ENCODE peak calls at places on chromosomes 4 and X, in five cellular contexts. Q is GM23338, P is neural progenitor cell, T is OCI-LY7, M is PC-3. R is an unnamed sample.

GRCh38 chr4:1711055-1711905 is 839 bp downstream of the SLBP start:
- DNase-seq in P (peak; percentile 68), Q (peak; percentile 55), T (peak; percentile 59), M (peak; percentile 5), R (peak; percentile 71)

GRCh38 chrX:115560211-115560977 is 580 bp upstream of the PLS3 start:
- DNase-seq in M (peak; percentile 92), P (no peak), T (no peak), Q (no peak), R (peak; percentile 79)

GRCh38 chr4:15469402-15470148 is at the start of gene CC2D2A:
- DNase-seq in M (peak; percentile 47), T (no peak), Q (peak; percentile 66), P (peak; percentile 50), R (peak; percentile 53)

GRCh38 chrX:111270339-111270738 is at the start of gene CAPN6:
- DNase-seq in P (peak; percentile 77), M (peak; percentile 14), Q (peak; percentile 69), T (no peak), R (peak; percentile 78)

GRCh38 chr4:122912810-122913575 is 9.4 kb downstream of the NUDT6 start:
- DNase-seq in P (no peak), M (peak; percentile 39), Q (no peak), T (no peak), R (no peak)

GRCh38 chr4:108762559-108763225 is at the start of gene ETNPPL:
- DNase-seq in M (peak; percentile 3), P (peak; percentile 85), Q (peak; percentile 88), T (no peak), R (peak; percentile 47)

GRCh38 chr4:48275694-48276093 is 6.1 kb upstream of the TEC start:
- DNase-seq in Q (no peak), M (no peak), P (no peak), T (no peak), R (no peak)

GRCh38 chr4:46955601-46956000 is 37.8 kb downstream of the GABRA4 start:
- DNase-seq in P (no peak), T (no peak), Q (no peak), M (no peak), R (no peak)

GRCh38 chr4:45621926-45622325 is 501.9 kb downstream of the GABRG1 start:
- DNase-seq in M (peak; percentile 52), Q (no peak), T (no peak), P (no peak), R (peak; percentile 11)

DNA sequence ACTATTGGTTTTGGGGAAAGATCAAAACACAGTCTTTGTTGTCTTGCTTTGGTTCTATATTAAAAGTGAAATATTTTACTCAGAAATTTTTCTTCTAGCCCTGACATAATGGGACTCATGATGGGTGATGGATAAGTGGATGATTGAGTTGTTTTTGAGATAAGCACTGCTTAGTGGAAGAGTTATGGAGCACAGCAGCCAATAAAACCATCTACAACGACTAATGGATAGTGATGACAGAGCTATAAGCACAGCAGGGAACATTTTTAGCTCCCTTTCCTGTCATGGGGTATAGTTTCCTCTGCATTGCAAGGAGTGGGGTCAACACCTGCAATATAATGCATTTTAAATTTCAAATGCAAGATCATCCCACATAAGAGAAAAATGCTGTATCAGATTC is 812.4 kb downstream of the STPG2 start:
- DNase-seq in P (no peak), M (no peak), T (no peak), Q (no peak), R (no peak)
- H2AFZ ChIP-seq in P (no peak overlapping the region), M (no peak overlapping the region), T (no peak overlapping the region), Q (no peak overlapping the region), R (no peak overlapping the region)

GRCh38 chr4:166989886-166990285 is 244.4 kb downstream of the SPOCK3 start:
- DNase-seq in Q (no peak), P (no peak), M (no peak), T (no peak), R (no peak)

GRCh38 chr4:166996216-166996615 is 238.1 kb downstream of the SPOCK3 start:
- DNase-seq in T (no peak), Q (no peak), P (no peak), M (no peak), R (no peak)

GRCh38 chr4:166994686-166995085 is 239.6 kb downstream of the SPOCK3 start:
- DNase-seq in Q (no peak), T (no peak), P (no peak), M (no peak), R (no peak)

GRCh38 chr4:166991162-166991561 is 243.1 kb downstream of the SPOCK3 start:
- DNase-seq in Q (no peak), M (no peak), T (no peak), P (no peak), R (no peak)
- TF ChIP-seq EZH2phosphoT487 in Q (no peak), M (no peak), T (no peak), P (no peak), R (no peak)

DNA sequence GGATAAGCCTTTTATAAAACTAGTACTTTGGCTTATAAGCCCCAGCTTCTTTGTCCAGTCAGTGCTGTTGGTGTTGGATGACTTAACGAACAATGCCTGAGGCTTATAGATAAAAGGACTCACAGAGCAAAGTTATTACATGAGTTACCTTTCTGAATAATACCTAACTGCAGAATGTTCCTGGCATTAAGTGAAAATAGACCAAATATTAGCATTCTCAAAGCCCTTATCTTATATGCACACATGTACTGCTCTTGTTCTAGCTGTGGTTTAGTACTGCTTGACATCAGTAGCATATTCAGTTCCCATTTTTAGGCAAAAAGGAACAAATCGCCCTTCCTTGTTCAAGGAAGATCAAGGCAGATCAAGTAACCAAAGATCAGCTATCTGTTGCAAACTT is 131.6 kb downstream of the ZNF330 start:
- DNase-seq in T (no peak), Q (no peak), P (no peak), M (no peak), R (no peak)
- H3K27ac ChIP-seq in T (no peak overlapping the region), Q (no peak overlapping the region), P (no peak overlapping the region), M (no peak overlapping the region), R (no peak overlapping the region)

GRCh38 chr4:158991534-158992155 is 111.2 kb upstream of the RAPGEF2 start:
- DNase-seq in Q (no peak), T (no peak), P (no peak), M (no peak), R (no peak)
- H2AFZ ChIP-seq in Q (no peak overlapping the region), T (no peak overlapping the region), P (peak overlapping the region; percentile 17), M (no peak overlapping the region), R (no peak overlapping the region)

DNA sequence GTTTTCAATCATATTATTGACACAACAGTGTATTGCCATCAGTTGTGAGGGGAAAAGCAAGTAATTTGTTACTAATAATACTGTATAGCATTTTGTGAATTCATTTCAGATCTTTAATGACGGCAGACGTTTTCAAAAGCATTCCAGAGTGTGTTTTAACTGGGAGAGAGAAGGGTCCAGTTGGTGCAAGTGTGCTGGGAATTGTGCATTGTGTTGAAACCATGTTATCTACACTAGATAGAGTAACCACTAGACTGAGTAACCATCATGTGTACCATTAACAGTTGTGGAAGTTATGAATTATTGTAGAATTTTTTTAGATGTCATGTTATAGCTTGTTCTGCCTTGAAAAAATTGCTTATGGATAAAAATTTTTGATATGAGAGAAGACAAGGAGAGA is 104.5 kb upstream of the VEGFC start:
- DNase-seq in Q (no peak), T (no peak), M (no peak), P (no peak), R (no peak)
- TF ChIP-seq EZH2phosphoT487 in Q (no peak), T (no peak), M (no peak), P (no peak), R (no peak)

GRCh38 chrX:148316446-148316845 is 184.0 kb upstream of the AFF2 start:
- DNase-seq in Q (no peak), M (no peak), P (no peak), T (no peak), R (no peak)
- H3K27ac ChIP-seq in Q (no peak overlapping the region), M (no peak overlapping the region), P (no peak overlapping the region), T (no peak overlapping the region), R (no peak overlapping the region)

GRCh38 chr4:137587796-137588195 is 55.5 kb upstream of the PCDH18 start:
- DNase-seq in P (no peak), T (no peak), M (no peak), Q (no peak), R (no peak)
- H2AFZ ChIP-seq in P (no peak overlapping the region), T (no peak overlapping the region), M (no peak overlapping the region), Q (no peak overlapping the region), R (no peak overlapping the region)

R was measured in hepatocyte.